ENCODE peak calls at places on chromosomes 7 and 10, in nine cellular contexts. G, I, M, T, S, V, Z, H and Y are unnamed samples.

GRCh38 chr10:48238826-48239520 is 35.5 kb downstream of the FRMPD2 start:
- DNase-seq in G (no peak), I (no peak), M (no peak), T (no peak), S (no peak), V (no peak), Z (no peak), H (no peak), Y (no peak)

GRCh38 chr7:17020250-17020649 is 138.5 kb upstream of the AGR3 start:
- DNase-seq in G (no peak), I (no peak), M (no peak), T (no peak), S (no peak), V (no peak), Z (no peak), H (no peak), Y (no peak)

GRCh38 chr7:2855386-2855785 is 11.3 kb upstream of the GNA12 start:
- DNase-seq in G (no peak), I (no peak), M (no peak), T (no peak), S (no peak), V (no peak), Z (no peak), H (no peak), Y (no peak)

GRCh38 chr7:127066974-127067373 is 185.8 kb downstream of the GRM8 start:
- DNase-seq in G (no peak), I (no peak), M (no peak), T (no peak), S (no peak), V (no peak), Z (no peak), H (no peak), Y (no peak)

GRCh38 chr7:75971961-75972763 is 22.2 kb downstream of the TMEM120A start:
- DNase-seq in G (no peak), I (peak; percentile 65), M (no peak), T (no peak), S (no peak), V (no peak), Z (no peak), H (no peak), Y (no peak)

GRCh38 chr7:151175793-151176311 is 8.4 kb upstream of the GBX1 start:
- DNase-seq in G (peak; percentile 47), I (no peak), M (no peak), T (no peak), S (no peak), V (no peak), Z (no peak), H (peak; percentile 22), Y (no peak)

GRCh38 chr7:157542669-157543021 is 205.8 kb downstream of the DNAJB6 start:
- DNase-seq in G (peak; percentile 26), I (no peak), M (no peak), T (no peak), S (no peak), V (no peak), Z (no peak), H (no peak), Y (no peak)

GRCh38 chr7:103031781-103032180 is 42.8 kb downstream of the FBXL13 start:
- DNase-seq in G (no peak), I (no peak), M (no peak), T (no peak), S (no peak), V (no peak), Z (no peak), H (no peak), Y (no peak)

GRCh38 chr10:127207081-127207480 is 10.7 kb upstream of the INSYN2A start:
- DNase-seq in G (no peak), I (no peak), M (no peak), T (no peak), S (no peak), V (no peak), Z (no peak), H (no peak), Y (no peak)

GRCh38 chr10:79050896-79051555 is 17.7 kb upstream of the ZMIZ1 start:
- DNase-seq in G (peak; percentile 32), I (no peak), M (peak; percentile 19), T (no peak), S (no peak), V (no peak), Z (no peak), H (no peak), Y (no peak)

GRCh38 chr7:66957595-66958290 is 36.7 kb downstream of the TMEM248 start:
- DNase-seq in G (no peak), I (no peak), M (no peak), T (no peak), S (no peak), V (no peak), Z (no peak), H (no peak), Y (no peak)

GRCh38 chr10:86301971-86302370 is 64.6 kb downstream of the GRID1 start:
- DNase-seq in G (peak; percentile 43), I (no peak), M (no peak), T (no peak), S (no peak), V (no peak), Z (no peak), H (no peak), Y (no peak)

GRCh38 chr10:31599626-31600504 is 280.8 kb downstream of the ZEB1 start:
- DNase-seq in G (no peak), I (no peak), M (no peak), T (no peak), S (no peak), V (no peak), Z (no peak), H (no peak), Y (no peak)

GRCh38 chr10:373015-373414 is 237.8 kb downstream of the ZMYND11 start:
- DNase-seq in G (no peak), I (no peak), M (no peak), T (peak; percentile 16), S (no peak), V (no peak), Z (no peak), H (no peak), Y (no peak)